ENCODE peak calls at places on chromosomes 6 and 20, in nine cellular contexts. N is fibroblast of lung, Q is GM23338, H is PC-3, V is OCI-LY7, L is H1, U is hepatocyte, S is trophoblast cell, K is HepG2. R is an unnamed sample. For H3K79me2, the result is how much of the 10 kb centered on the place peaks cover.

GRCh38 chr6:158633127-158633526 is 11.4 kb downstream of the DYNLT1 start:
- DNase-seq in N (no peak), Q (no peak), H (no peak), V (no peak), L (no peak), U (no peak), S (no peak), K (no peak), R (no peak)

GRCh38 chr6:14983599-14984296 is 262.1 kb upstream of the JARID2 start:
- DNase-seq in N (no peak), Q (no peak), H (peak), V (no peak), L (no peak), U (no peak), S (no peak), K (no peak), R (no peak)

GRCh38 chr6:15793288-15793687 is 130.5 kb upstream of the DTNBP1 start:
- DNase-seq in N (peak), Q (no peak), H (peak), V (no peak), L (no peak), U (peak), S (peak), K (no peak), R (peak)

GRCh38 chr6:47672816-47673215 is 25.6 kb upstream of the ADGRF4 start:
- DNase-seq in N (peak), Q (no peak), H (no peak), V (no peak), L (no peak), U (no peak), S (no peak), K (no peak), R (no peak)

GRCh38 chr6:52361945-52362442 is at the start of gene PAQR8:
- DNase-seq in N (peak), Q (peak), H (peak), V (peak), L (peak), U (peak), S (peak), K (no peak), R (no peak)

GRCh38 chr6:92827104-92827503 is 592.3 kb downstream of the EPHA7 start:
- DNase-seq in N (no peak), Q (no peak), H (no peak), V (peak), L (no peak), U (no peak), S (no peak), K (no peak), R (no peak)

GRCh38 chr20:25369971-25370370 is 20.7 kb downstream of the ABHD12 start:
- DNase-seq in N (no peak), Q (no peak), H (no peak), V (no peak), L (no peak), U (no peak), S (no peak), K (no peak), R (no peak)

GRCh38 chr20:573414-574296 is 30.1 kb upstream of the CSNK2A1 start:
- DNase-seq in N (no peak), Q (no peak), H (no peak), V (no peak), L (no peak), U (no peak), S (peak), K (no peak), R (no peak)

GRCh38 chr6:3891889-3892288 is 42.7 kb downstream of the FAM50B start:
- DNase-seq in N (no peak), Q (no peak), H (no peak), V (no peak), L (no peak), U (no peak), S (no peak), K (no peak), R (no peak)
- H2AFZ ChIP-seq in N (no peak), Q (no peak), H (no peak), V (no peak), L (no peak), U (no peak), S (no peak), K (no peak), R (no peak)

GRCh38 chr20:48920527-48921167 is 864 bp upstream of the ARFGEF2 start:
- DNase-seq in N (no peak), Q (no peak), H (no peak), V (no peak), L (no peak), U (no peak), S (no peak), K (no peak), R (no peak)

GRCh38 chr20:48921168-48921882 is at the start of gene ARFGEF2:
- DNase-seq in N (peak), Q (peak), H (peak), V (peak), L (peak), U (peak), S (peak), K (peak), R (no peak)

GRCh38 chr20:48919336-48919881 is 2.1 kb upstream of the ARFGEF2 start:
- DNase-seq in N (no peak), Q (no peak), H (no peak), V (no peak), L (no peak), U (no peak), S (peak), K (no peak), R (no peak)

GRCh38 chr20:48921883-48922867 is 664 bp downstream of the ARFGEF2 start:
- DNase-seq in N (peak), Q (peak), H (peak), V (peak), L (no peak), U (peak), S (peak), K (peak), R (no peak)

GRCh38 chr20:48919882-48920526 is 1.5 kb upstream of the ARFGEF2 start:
- DNase-seq in N (no peak), Q (no peak), H (no peak), V (peak), L (no peak), U (peak), S (no peak), K (peak), R (no peak)
- H3K79me2 ChIP-seq in N (under half), Q (under half), H (under half), V (under half), L (under half), U (under half), S (under half), K (under half), R (under half)

GRCh38 chr6:3750324-3751018 is 1.0 kb downstream of the PXDC1 start:
- DNase-seq in N (peak), Q (peak), H (peak), V (no peak), L (peak), U (peak), S (peak), K (peak), R (no peak)
- H3K4me2 ChIP-seq in N (peak), Q (peak), H (peak), V (no peak), L (peak), U (peak), S (peak), K (peak), R (peak)

GRCh38 chr6:3887150-3887700 is 38.1 kb downstream of the FAM50B start:
- DNase-seq in N (peak), Q (peak), H (peak), V (no peak), L (no peak), U (no peak), S (no peak), K (peak), R (no peak)
- H2AFZ ChIP-seq in N (no peak), Q (no peak), H (no peak), V (no peak), L (no peak), U (no peak), S (no peak), K (no peak), R (no peak)

GRCh38 chr20:45037050-45037449 is 63.9 kb downstream of the KCNS1 start:
- DNase-seq in N (peak), Q (no peak), H (peak), V (no peak), L (no peak), U (no peak), S (no peak), K (no peak), R (peak)
- H3K79me2 ChIP-seq in N (under half), Q (under half), H (under half), V (half or more), L (under half), U (under half), S (under half), K (under half), R (under half)

DNA sequence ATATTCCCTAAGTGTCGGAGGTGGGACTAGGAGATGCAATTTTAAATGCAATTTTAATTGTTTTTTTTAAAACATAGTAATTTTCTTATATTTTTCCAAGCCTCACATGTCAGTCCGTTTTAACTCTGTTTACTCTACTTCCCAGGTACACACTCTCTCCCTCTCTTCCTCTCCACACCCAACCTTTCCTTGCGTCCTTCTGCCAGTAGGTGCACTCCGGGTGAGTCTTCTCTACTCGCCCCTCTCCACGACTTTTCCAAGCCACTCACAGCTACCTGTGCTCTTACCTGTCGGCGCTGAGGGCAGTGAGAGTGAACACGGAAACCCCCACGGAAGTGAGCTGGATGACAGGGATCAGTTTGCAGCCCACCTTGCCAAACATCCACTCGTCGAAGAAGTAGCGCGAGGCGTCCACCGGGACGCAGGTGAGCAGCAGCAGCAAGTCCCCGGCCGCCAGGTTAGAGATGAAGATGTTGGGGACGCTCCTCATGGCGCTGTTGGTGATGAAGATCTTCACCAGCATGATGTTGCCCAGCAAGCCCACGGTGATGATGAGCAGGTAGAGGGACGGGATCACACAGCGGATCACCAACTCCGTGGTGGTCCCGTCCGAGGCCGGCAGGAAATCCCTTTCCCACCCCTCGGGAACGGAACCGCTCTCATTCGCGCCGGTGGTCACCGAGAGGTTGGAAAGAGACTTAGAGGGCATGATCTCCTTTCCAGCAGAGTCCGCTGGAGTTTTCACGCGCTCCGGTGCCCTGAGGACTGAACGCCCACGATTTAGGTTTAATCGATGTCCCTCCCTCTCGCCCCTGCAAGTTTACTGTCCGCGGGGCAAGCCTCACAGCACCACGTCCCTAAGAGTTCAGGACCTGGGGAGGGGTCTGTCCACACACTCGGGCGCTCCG is 44.5 kb upstream of the GJE1 start:
- DNase-seq in N (no peak), Q (peak), H (no peak), V (no peak), L (no peak), U (no peak), S (no peak), K (no peak), R (no peak)
- H3K4me2 ChIP-seq in N (peak), Q (no peak), H (no peak), V (no peak), L (peak), U (peak), S (no peak), K (no peak), R (no peak)

DNA sequence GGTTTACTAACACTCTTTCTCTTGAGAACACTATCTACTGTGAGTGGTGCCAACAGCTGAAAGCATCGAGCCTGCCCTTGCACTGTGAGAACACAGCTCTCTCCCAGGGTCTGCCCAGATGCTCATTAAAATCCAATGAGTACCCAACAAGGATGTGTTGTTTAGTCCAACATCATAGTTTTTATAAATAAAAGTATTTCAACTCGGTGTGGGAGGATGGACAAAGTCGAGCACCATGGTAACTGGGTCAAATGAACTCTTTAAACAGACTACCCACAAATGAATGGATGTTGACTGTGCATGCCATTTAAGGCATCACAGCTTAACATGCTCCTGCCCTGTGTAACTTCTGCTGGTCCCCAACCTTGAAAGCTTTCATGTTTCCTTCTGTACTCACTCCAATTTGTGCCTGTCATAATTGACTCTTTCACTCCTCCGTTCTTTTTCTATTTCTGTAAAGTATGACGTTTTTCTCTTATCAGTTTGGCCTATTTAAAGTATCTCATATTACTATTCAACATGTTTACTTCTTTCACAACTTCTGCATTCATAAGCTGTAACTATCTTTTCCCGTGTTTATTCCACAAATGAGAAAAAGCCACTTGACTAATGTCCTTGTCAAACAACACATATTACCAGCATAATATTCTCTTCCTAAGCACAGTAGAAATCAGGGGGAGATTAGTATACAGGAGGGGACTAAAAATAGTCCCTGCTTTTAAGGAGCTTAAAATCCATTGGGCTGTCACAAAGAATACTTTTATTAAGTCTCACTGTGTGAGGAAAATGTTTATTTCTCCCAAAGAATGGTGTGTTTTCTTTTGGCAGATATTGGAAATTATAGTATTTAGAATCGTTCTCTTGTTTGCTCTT is 215.5 kb downstream of the RFPL4B start:
- DNase-seq in N (peak), Q (no peak), H (no peak), V (no peak), L (no peak), U (peak), S (no peak), K (no peak), R (no peak)
- H2AFZ ChIP-seq in N (peak), Q (no peak), H (no peak), V (no peak), L (no peak), U (no peak), S (no peak), K (no peak), R (no peak)

GRCh38 chr6:153031335-153031955 is 28.9 kb upstream of the MTRF1L start:
- DNase-seq in N (peak), Q (no peak), H (peak), V (no peak), L (no peak), U (no peak), S (no peak), K (no peak), R (no peak)
- H3K79me2 ChIP-seq in N (under half), Q (under half), H (under half), V (under half), L (under half), U (under half), S (under half), K (under half), R (under half)

DNA sequence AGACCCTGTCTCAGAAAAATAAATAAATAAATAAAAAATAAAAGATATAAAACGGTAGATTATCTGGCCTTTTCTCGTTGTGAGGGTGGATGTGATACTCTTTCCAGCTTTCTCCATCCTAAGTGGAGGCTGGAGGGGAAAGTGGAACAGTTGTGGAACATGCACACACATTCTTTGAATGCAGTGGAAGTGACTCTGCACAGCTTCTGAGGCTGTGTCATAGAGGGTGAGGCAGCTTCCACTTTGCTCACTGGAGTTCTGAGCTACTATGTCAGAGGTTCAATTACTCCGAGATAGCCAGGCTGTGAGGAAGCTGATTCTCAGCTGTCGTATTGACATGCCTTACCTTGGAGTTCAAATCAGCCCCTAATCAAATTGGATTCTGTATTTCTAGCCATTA is 82.2 kb downstream of the CHMP4B start:
- DNase-seq in N (peak), Q (no peak), H (peak), V (no peak), L (no peak), U (no peak), S (peak), K (no peak), R (no peak)
- H3K4me2 ChIP-seq in N (no peak), Q (no peak), H (no peak), V (no peak), L (no peak), U (no peak), S (no peak), K (no peak), R (no peak)

GRCh38 chr6:135935951-135936601 is 84.6 kb downstream of the PDE7B start:
- DNase-seq in N (peak), Q (no peak), H (peak), V (no peak), L (no peak), U (no peak), S (peak), K (no peak), R (no peak)
- H2AFZ ChIP-seq in N (peak), Q (peak), H (peak), V (no peak), L (peak), U (no peak), S (no peak), K (no peak), R (peak)

R was measured in keratinocyte.